ENCODE peak calls at places on chromosome 20, in ten cellular contexts. B, Z, R, S, G, H, E, D, X and J are unnamed samples.

GRCh38 chr20:36273414-36274247 is 32.5 kb upstream of the DLGAP4 start:
- DNase-seq in B (peak), Z (no peak), R (peak), S (no peak), G (no peak), H (peak), E (peak), D (no peak), X (no peak), J (no peak)

GRCh38 chr20:60465439-60465838 is 507.2 kb downstream of the CDH26 start:
- DNase-seq in B (no peak), Z (no peak), R (no peak), S (no peak), G (no peak), H (no peak), E (no peak), D (no peak), X (no peak), J (no peak)

GRCh38 chr20:20860078-20860806 is 147.8 kb upstream of the RALGAPA2 start:
- DNase-seq in B (peak), Z (peak), R (peak), S (peak), G (peak), H (peak), E (peak), D (peak), X (peak), J (peak)

GRCh38 chr20:53652859-53653520 is 59.4 kb upstream of the ZNF217 start:
- DNase-seq in B (no peak), Z (no peak), R (no peak), S (no peak), G (no peak), H (no peak), E (no peak), D (no peak), X (no peak), J (no peak)

GRCh38 chr20:2006452-2007381 is 12.9 kb upstream of the PDYN start:
- DNase-seq in B (peak), Z (peak), R (peak), S (no peak), G (peak), H (no peak), E (peak), D (peak), X (no peak), J (peak)

GRCh38 chr20:18412202-18412901 is 54.5 kb downstream of the DZANK1 start:
- DNase-seq in B (no peak), Z (no peak), R (no peak), S (no peak), G (no peak), H (no peak), E (no peak), D (no peak), X (no peak), J (no peak)

GRCh38 chr20:33431797-33432381 is 11.7 kb downstream of the SNTA1 start:
- DNase-seq in B (no peak), Z (no peak), R (no peak), S (no peak), G (no peak), H (no peak), E (no peak), D (no peak), X (no peak), J (no peak)

GRCh38 chr20:58233881-58234528 is 5.6 kb upstream of the ANKRD60 start:
- DNase-seq in B (peak), Z (no peak), R (peak), S (peak), G (no peak), H (no peak), E (peak), D (no peak), X (peak), J (peak)

GRCh38 chr20:39607124-39607523 is 645.0 kb downstream of the DHX35 start:
- DNase-seq in B (no peak), Z (no peak), R (no peak), S (no peak), G (no peak), H (peak), E (no peak), D (no peak), X (no peak), J (no peak)

GRCh38 chr20:2751868-2752630 is 48.4 kb downstream of the CPXM1 start:
- DNase-seq in B (peak), Z (peak), R (no peak), S (peak), G (peak), H (no peak), E (peak), D (peak), X (no peak), J (peak)